ENCODE peak calls at places on chromosomes 4 and X, in eight cellular contexts. Y is thoracic aorta, J is right cardiac atrium, T is heart left ventricle, D is upper lobe of left lung, C is cardiac muscle cell, U is endodermal cell, F is H1. W is an unnamed sample. For H3K9me3, the result is how much of the 10 kb centered on the place peaks cover.

GRCh38 chrX:12065251-12065650 is 73.0 kb upstream of the FRMPD4 start:
- DNase-seq in D (no peak), T (no peak), Y (no peak), C (peak), J (no peak), F (peak), U (peak), W (no peak)

GRCh38 chr4:171031338-171031737 is 781.9 kb upstream of the GALNTL6 start:
- DNase-seq in C (no peak), Y (no peak), T (no peak), U (no peak), D (no peak), F (no peak), J (no peak), W (no peak)

GRCh38 chr4:1414831-1415680 is 8.8 kb upstream of the NKX1-1 start:
- DNase-seq in D (peak), T (no peak), U (peak), C (no peak), J (peak), F (peak), Y (no peak), W (no peak)

GRCh38 chr4:2412885-2413716 is 5.3 kb downstream of the ZFYVE28 start:
- DNase-seq in T (peak), C (peak), J (peak), Y (peak), U (peak), F (peak), D (peak), W (peak)

GRCh38 chr4:89660444-89660843 is 176.5 kb downstream of the SNCA start:
- DNase-seq in F (no peak), U (no peak), D (no peak), Y (no peak), J (no peak), C (peak), T (no peak), W (no peak)

GRCh38 chr4:30714408-30715031 is 5.6 kb upstream of the PCDH7 start:
- DNase-seq in F (peak), D (no peak), Y (no peak), C (peak), J (peak), T (no peak), U (peak), W (no peak)

GRCh38 chr4:168509786-168510185 is 12.9 kb downstream of the PALLD start:
- DNase-seq in C (no peak), U (no peak), F (no peak), J (no peak), Y (no peak), T (no peak), D (no peak), W (no peak)

GRCh38 chr4:83875437-83875836 is 339.5 kb downstream of the GPAT3 start:
- DNase-seq in Y (no peak), T (no peak), C (no peak), U (no peak), D (no peak), J (no peak), F (no peak), W (no peak)

GRCh38 chr4:26346203-26346620 is 25.4 kb downstream of the RBPJ start:
- DNase-seq in Y (no peak), D (no peak), U (peak), C (no peak), T (no peak), J (no peak), F (no peak), W (no peak)

GRCh38 chrX:150482537-150483217 is 85.7 kb upstream of the MTM1 start:
- DNase-seq in D (no peak), J (no peak), U (no peak), C (no peak), Y (peak), F (no peak), T (no peak), W (no peak)

GRCh38 chr4:32022071-32022470 is 1301.9 kb downstream of the PCDH7 start:
- DNase-seq in C (no peak), T (no peak), F (no peak), Y (no peak), U (no peak), J (no peak), D (no peak), W (no peak)

GRCh38 chr4:164210377-164210776 is 543.6 kb upstream of the SMIM31 start:
- DNase-seq in D (no peak), T (no peak), Y (no peak), F (no peak), C (no peak), U (no peak), J (no peak), W (no peak)

GRCh38 chr4:130125468-130125867 is 1029.5 kb downstream of the C4orf33 start:
- DNase-seq in Y (no peak), D (no peak), U (no peak), F (no peak), J (no peak), C (no peak), T (no peak), W (no peak)

GRCh38 chrX:110311437-110312230 is 6.3 kb downstream of the AMMECR1 start:
- DNase-seq in J (no peak), Y (no peak), U (no peak), D (no peak), C (no peak), F (no peak), T (no peak), W (no peak)

GRCh38 chrX:136310411-136310810 is 9.6 kb downstream of the ADGRG4 start:
- DNase-seq in U (peak), Y (no peak), T (no peak), C (no peak), J (no peak), D (no peak), F (no peak), W (no peak)
- H3K9me3 ChIP-seq in U (under half), Y (under half), T (under half), C (under half), J (under half), D (under half), F (under half), W (under half)

GRCh38 chr4:85951-86350 is 32.8 kb downstream of the ZNF595 start:
- DNase-seq in J (no peak), C (no peak), U (no peak), D (no peak), T (no peak), F (no peak), Y (no peak), W (no peak)
- H3K9me3 ChIP-seq in J (under half), C (under half), U (half or more), D (half or more), T (half or more), F (half or more), Y (half or more), W (under half)

DNA sequence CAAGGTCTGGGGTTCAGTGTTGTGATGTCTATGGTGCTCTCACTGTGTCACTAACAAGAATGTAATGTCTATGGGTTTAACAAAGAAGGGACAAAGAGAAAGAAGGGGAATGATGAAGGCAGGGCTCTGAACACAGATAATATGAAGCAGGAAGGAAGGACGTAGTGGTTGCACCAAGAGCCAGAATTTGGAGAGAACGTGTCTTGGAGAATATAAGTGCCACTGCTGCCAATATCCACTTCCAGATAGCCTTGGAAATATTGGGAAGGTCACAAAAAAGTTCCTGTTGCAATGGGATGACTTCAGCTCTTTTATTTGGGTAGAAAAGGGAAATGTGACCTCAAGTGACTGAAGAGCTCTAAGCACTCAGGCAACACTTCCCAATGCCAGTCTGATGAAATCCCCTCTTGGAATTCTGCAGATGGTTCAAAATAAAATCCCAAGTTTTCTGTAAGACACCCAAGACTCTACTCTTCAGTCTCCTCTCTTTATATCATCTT is 131.8 kb downstream of the PRKX start:
- DNase-seq in C (no peak), J (no peak), F (no peak), T (no peak), Y (no peak), U (no peak), D (no peak), W (no peak)
- H3K9me3 ChIP-seq in C (under half), J (under half), F (under half), T (under half), Y (under half), U (under half), D (under half), W (under half)

GRCh38 chr4:139267301-139267700 is 12.7 kb downstream of the MGARP start:
- DNase-seq in T (no peak), F (no peak), C (no peak), J (no peak), Y (no peak), D (no peak), U (no peak), W (no peak)
- H3K9me3 ChIP-seq in T (under half), F (under half), C (under half), J (under half), Y (under half), D (under half), U (under half), W (under half)